ENCODE peak calls at places on chromosome 2, in ten cellular contexts. W, P, L, H, V, I, N, M, Z and E are unnamed samples.

GRCh38 chr2:177143444-177143843 is 69.2 kb upstream of the HNRNPA3 start:
- DNase-seq in W (no peak), P (peak), L (no peak), H (no peak), V (no peak), I (no peak), N (no peak), M (no peak), Z (peak), E (no peak)

GRCh38 chr2:1591978-1592907 is 152.1 kb downstream of the PXDN start:
- DNase-seq in W (peak), P (peak), L (peak), H (peak), V (peak), I (peak), N (no peak), M (no peak), Z (peak), E (no peak)

GRCh38 chr2:37387143-37387835 is 42.9 kb downstream of the QPCT start:
- DNase-seq in W (no peak), P (no peak), L (no peak), H (no peak), V (no peak), I (no peak), N (no peak), M (no peak), Z (peak), E (no peak)

GRCh38 chr2:3263487-3263886 is 114.1 kb downstream of the EIPR1 start:
- DNase-seq in W (no peak), P (no peak), L (no peak), H (no peak), V (no peak), I (no peak), N (no peak), M (no peak), Z (no peak), E (no peak)

GRCh38 chr2:1898461-1899395 is 154.4 kb upstream of the PXDN start:
- DNase-seq in W (no peak), P (no peak), L (no peak), H (no peak), V (no peak), I (no peak), N (no peak), M (no peak), Z (no peak), E (no peak)

GRCh38 chr2:74843371-74844298 is 9.7 kb downstream of the HK2 start:
- DNase-seq in W (no peak), P (peak), L (no peak), H (no peak), V (peak), I (no peak), N (no peak), M (peak), Z (peak), E (no peak)

GRCh38 chr2:126687086-126687485 is 31.1 kb downstream of the GYPC start:
- DNase-seq in W (no peak), P (no peak), L (no peak), H (no peak), V (no peak), I (no peak), N (no peak), M (no peak), Z (no peak), E (no peak)

GRCh38 chr2:233980955-233981555 is 63.9 kb downstream of the TRPM8 start:
- DNase-seq in W (no peak), P (no peak), L (no peak), H (no peak), V (no peak), I (no peak), N (no peak), M (no peak), Z (no peak), E (no peak)

GRCh38 chr2:11506611-11506969 is 27.3 kb upstream of the GREB1 start:
- DNase-seq in W (no peak), P (no peak), L (no peak), H (no peak), V (no peak), I (no peak), N (no peak), M (no peak), Z (no peak), E (no peak)

GRCh38 chr2:14982790-14983189 is 350.3 kb downstream of the LRATD1 start:
- DNase-seq in W (no peak), P (no peak), L (no peak), H (no peak), V (no peak), I (no peak), N (no peak), M (no peak), Z (no peak), E (no peak)

GRCh38 chr2:154698238-154698788 is at the start of gene KCNJ3:
- DNase-seq in W (no peak), P (no peak), L (no peak), H (peak), V (no peak), I (no peak), N (peak), M (no peak), Z (no peak), E (no peak)

GRCh38 chr2:154699560-154699901 is 1.0 kb downstream of the KCNJ3 start:
- DNase-seq in W (no peak), P (no peak), L (no peak), H (no peak), V (no peak), I (no peak), N (no peak), M (no peak), Z (no peak), E (no peak)

GRCh38 chr2:154697422-154698237 is 865 bp upstream of the KCNJ3 start:
- DNase-seq in W (peak), P (peak), L (peak), H (peak), V (no peak), I (peak), N (peak), M (no peak), Z (no peak), E (no peak)

GRCh38 chr2:154698789-154699559 is 479 bp downstream of the KCNJ3 start:
- DNase-seq in W (no peak), P (no peak), L (no peak), H (peak), V (no peak), I (no peak), N (no peak), M (no peak), Z (no peak), E (no peak)

DNA sequence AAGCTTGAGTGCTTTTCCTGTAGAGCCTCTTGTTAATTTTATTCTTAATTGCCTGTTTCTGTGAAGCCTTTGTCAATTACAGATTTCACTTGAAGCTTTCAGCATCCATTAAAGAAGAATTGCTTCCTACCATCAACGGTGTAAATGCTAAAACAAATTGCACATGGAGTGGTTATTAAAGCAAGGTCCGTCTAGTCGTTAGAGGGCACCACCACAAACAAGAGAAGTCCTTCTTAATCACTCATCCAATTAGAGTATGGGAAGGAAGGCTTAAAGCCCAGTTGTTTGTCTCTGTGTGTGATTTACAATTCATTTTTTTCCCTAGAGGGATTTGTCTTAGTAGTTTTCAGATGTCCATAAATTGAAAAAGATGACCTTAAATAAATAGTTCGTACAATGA is 1.6 kb downstream of the KCNJ3 start:
- DNase-seq in W (no peak), P (no peak), L (no peak), H (no peak), V (no peak), I (no peak), N (no peak), M (no peak), Z (no peak), E (no peak)
- TF ChIP-seq CTCF in W (no peak), P (no peak), L (no peak), H (no peak), V (no peak), I (no peak), N (no peak), M (no peak), Z (no peak), E (no peak)

GRCh38 chr2:239715606-239716005 is 309.5 kb downstream of the NDUFA10 start:
- DNase-seq in W (no peak), P (no peak), L (no peak), H (no peak), V (no peak), I (no peak), N (no peak), M (no peak), Z (no peak), E (no peak)
- TF ChIP-seq CTCF in W (no peak), P (no peak), L (no peak), H (no peak), V (no peak), I (no peak), N (no peak), M (no peak), Z (no peak), E (no peak)

GRCh38 chr2:235546436-235546835 is 52.6 kb downstream of the AGAP1 start:
- DNase-seq in W (no peak), P (no peak), L (no peak), H (no peak), V (no peak), I (no peak), N (no peak), M (no peak), Z (no peak), E (no peak)
- TF ChIP-seq CTCF in W (no peak), P (no peak), L (no peak), H (no peak), V (no peak), I (no peak), N (no peak), M (no peak), Z (no peak), E (no peak)

GRCh38 chr2:86370579-86370978 is 33.2 kb upstream of the REEP1 start:
- DNase-seq in W (no peak), P (no peak), L (no peak), H (no peak), V (no peak), I (no peak), N (no peak), M (no peak), Z (no peak), E (no peak)
- TF ChIP-seq CTCF in W (no peak), P (no peak), L (no peak), H (peak), V (no peak), I (no peak), N (no peak), M (no peak), Z (peak), E (no peak)

GRCh38 chr2:207311316-207312005 is 145.7 kb upstream of the KLF7 start:
- DNase-seq in W (no peak), P (no peak), L (no peak), H (no peak), V (peak), I (no peak), N (no peak), M (peak), Z (peak), E (no peak)
- TF ChIP-seq CTCF in W (peak), P (no peak), L (no peak), H (peak), V (no peak), I (no peak), N (no peak), M (no peak), Z (peak), E (peak)

GRCh38 chr2:215437614-215438013 is 1.7 kb upstream of the FN1 start:
- DNase-seq in W (no peak), P (no peak), L (no peak), H (no peak), V (no peak), I (no peak), N (no peak), M (no peak), Z (peak), E (no peak)
- TF ChIP-seq CTCF in W (no peak), P (no peak), L (no peak), H (no peak), V (no peak), I (no peak), N (no peak), M (no peak), Z (no peak), E (no peak)